ENCODE peak calls at places on chromosomes 5 and 9, in eight cellular contexts. P, N, I, Y, O, H, U and M are unnamed samples.

GRCh38 chr9:69801994-69802393 is 18.6 kb upstream of the CFAP95 start:
- DNase-seq in N (no peak), H (no peak), P (no peak), U (no peak), Y (no peak), I (no peak), O (no peak), M (no peak)

GRCh38 chr9:7150153-7150890 is 392.5 kb downstream of the KDM4C start:
- DNase-seq in H (no peak), O (peak), P (no peak), Y (no peak), N (no peak), U (no peak), I (no peak), M (no peak)

GRCh38 chr9:959105-959504 is 17.4 kb upstream of the DMRT3 start:
- DNase-seq in O (no peak), P (no peak), N (no peak), I (no peak), U (no peak), H (no peak), Y (no peak), M (no peak)

GRCh38 chr9:72428329-72428728 is 63.3 kb upstream of the ZFAND5 start:
- DNase-seq in I (no peak), O (no peak), U (no peak), H (no peak), P (no peak), Y (no peak), N (no peak), M (no peak)

GRCh38 chr5:7261049-7261448 is 134.9 kb upstream of the ADCY2 start:
- DNase-seq in I (no peak), N (no peak), P (no peak), O (no peak), Y (peak), U (no peak), H (peak), M (no peak)

GRCh38 chr5:5421149-5421960 is 1.1 kb upstream of the ICE1 start:
- DNase-seq in U (no peak), I (no peak), H (no peak), Y (peak), P (no peak), O (peak), N (no peak), M (no peak)

GRCh38 chr9:74494490-74494889 is 2.6 kb upstream of the RORB start:
- DNase-seq in N (no peak), O (no peak), Y (no peak), H (no peak), I (no peak), U (no peak), P (no peak), M (no peak)

GRCh38 chr9:95333426-95333825 is 15.9 kb upstream of the FANCC start:
- DNase-seq in U (no peak), O (no peak), H (no peak), I (no peak), N (no peak), P (no peak), Y (no peak), M (no peak)

GRCh38 chr9:1125741-1126140 is 75.6 kb downstream of the DMRT2 start:
- DNase-seq in I (no peak), U (no peak), H (no peak), P (no peak), Y (no peak), N (no peak), O (no peak), M (no peak)

GRCh38 chr5:37520811-37521210 is 141.7 kb downstream of the WDR70 start:
- DNase-seq in H (no peak), I (no peak), P (no peak), O (no peak), U (no peak), Y (no peak), N (no peak), M (no peak)

GRCh38 chr9:10094563-10094962 is 518.2 kb downstream of the PTPRD start:
- DNase-seq in H (no peak), I (no peak), P (no peak), U (no peak), Y (no peak), N (no peak), O (no peak), M (no peak)

GRCh38 chr9:108751301-108751824 is 104.4 kb downstream of the ACTL7B start:
- DNase-seq in H (no peak), O (no peak), I (no peak), Y (no peak), P (no peak), N (no peak), U (no peak), M (no peak)

GRCh38 chr5:153964201-153965101 is 74.3 kb downstream of the FAM114A2 start:
- DNase-seq in Y (no peak), O (no peak), H (peak), U (no peak), P (no peak), I (no peak), N (peak), M (no peak)

GRCh38 chr5:31614147-31615030 is 24.5 kb upstream of the PDZD2 start:
- DNase-seq in Y (no peak), H (no peak), P (no peak), U (no peak), O (no peak), N (no peak), I (no peak), M (no peak)

GRCh38 chr9:108113579-108113978 is 624.0 kb upstream of the KLF4 start:
- DNase-seq in N (no peak), I (no peak), O (no peak), P (no peak), H (no peak), Y (no peak), U (no peak), M (no peak)

GRCh38 chr9:129253820-129254381 is 75.8 kb upstream of the IER5L start:
- DNase-seq in Y (no peak), O (no peak), I (peak), P (no peak), U (no peak), N (peak), H (no peak), M (no peak)

GRCh38 chr5:72428664-72429063 is 78.5 kb downstream of the ZNF366 start:
- DNase-seq in P (no peak), U (no peak), Y (no peak), O (no peak), H (no peak), N (no peak), I (no peak), M (no peak)

GRCh38 chr9:120532891-120533290 is 47.1 kb downstream of the CDK5RAP2 start:
- DNase-seq in O (no peak), U (no peak), I (no peak), H (no peak), Y (no peak), N (no peak), P (no peak), M (no peak)

GRCh38 chr9:120532475-120532874 is 47.5 kb downstream of the CDK5RAP2 start:
- DNase-seq in I (no peak), N (no peak), O (peak), Y (no peak), P (no peak), H (no peak), U (peak), M (peak)

GRCh38 chr9:120534266-120534665 is 45.7 kb downstream of the CDK5RAP2 start:
- DNase-seq in U (no peak), N (no peak), I (no peak), P (no peak), Y (no peak), H (no peak), O (no peak), M (no peak)

GRCh38 chr9:120528834-120529233 is 51.1 kb downstream of the CDK5RAP2 start:
- DNase-seq in N (no peak), O (no peak), P (no peak), U (no peak), H (no peak), Y (no peak), I (no peak), M (no peak)

GRCh38 chr9:120531683-120532300 is 48.2 kb downstream of the CDK5RAP2 start:
- DNase-seq in P (no peak), Y (peak), I (no peak), N (no peak), O (peak), H (peak), U (no peak), M (no peak)
- TF ChIP-seq EP300 in P (no peak), Y (no peak), I (no peak), N (no peak), O (no peak), H (no peak), U (no peak), M (no peak)

DNA sequence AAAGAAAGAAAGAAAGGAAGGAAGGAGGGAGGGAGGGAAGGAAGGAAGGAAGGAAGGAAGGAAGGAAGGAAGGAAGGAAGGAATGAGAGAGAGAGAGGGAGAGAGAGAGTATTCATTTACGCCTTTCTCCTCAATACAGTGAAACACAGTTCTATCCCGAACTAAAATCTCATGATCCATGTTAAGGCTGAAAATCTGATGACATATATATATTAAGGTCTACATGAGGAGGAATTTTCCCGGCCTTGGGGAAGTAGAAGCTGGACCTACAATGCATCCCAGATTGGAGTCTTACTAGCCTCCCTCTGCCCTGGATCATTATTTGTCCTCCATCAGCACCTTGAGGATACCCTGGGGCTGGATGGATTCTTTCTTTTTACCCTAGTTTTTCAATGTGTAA is 95.1 kb upstream of the DAPK1 start:
- DNase-seq in P (no peak), O (no peak), I (no peak), U (no peak), H (no peak), Y (no peak), N (no peak), M (no peak)
- TF ChIP-seq POLR2AphosphoS5 in P (no peak), O (no peak), I (no peak), U (no peak), H (no peak), Y (no peak), N (no peak), M (no peak)

GRCh38 chr5:102216559-102217157 is 79.4 kb downstream of the SLCO4C1 start:
- DNase-seq in I (no peak), H (no peak), P (no peak), U (no peak), N (no peak), O (no peak), Y (no peak), M (no peak)
- TF ChIP-seq EP300 in I (no peak), H (no peak), P (no peak), U (no peak), N (no peak), O (no peak), Y (no peak), M (no peak)

GRCh38 chr5:149406203-149406978 is 27.3 kb upstream of the IL17B start:
- DNase-seq in P (no peak), Y (peak), O (peak), I (peak), N (peak), U (no peak), H (peak), M (no peak)
- TF ChIP-seq POLR2AphosphoS5 in P (no peak), Y (no peak), O (peak), I (peak), N (peak), U (peak), H (peak), M (no peak)